ENCODE peak calls at places on chromosomes 13 and 19, in five cellular contexts. R, M, S, F and Y are unnamed samples.
A peak's percentile ranks its signal among the peaks of the same experiment; 100 is the strongest.

GRCh38 chr19:17796013-17796837 is 1.3 kb downstream of the B3GNT3 start:
- DNase-seq in M (peak; percentile 41), F (no peak), R (peak; percentile 77), S (peak; percentile 24), Y (no peak)

GRCh38 chr13:67662997-67663396 is 432.9 kb upstream of the PCDH9 start:
- DNase-seq in M (no peak), F (no peak), S (no peak), R (no peak), Y (no peak)

GRCh38 chr13:112346173-112346898 is 29.8 kb upstream of the SPACA7 start:
- DNase-seq in R (no peak), S (no peak), M (no peak), F (no peak), Y (no peak)

GRCh38 chr19:15471639-15472101 is 7.3 kb upstream of the RASAL3 start:
- DNase-seq in R (no peak), M (no peak), S (no peak), F (no peak), Y (no peak)

GRCh38 chr13:113126265-113127150 is 3.9 kb downstream of the F10 start:
- DNase-seq in S (no peak), R (no peak), F (no peak), M (no peak), Y (no peak)

GRCh38 chr13:112071902-112072530 is 5.1 kb downstream of the SOX1 start:
- DNase-seq in S (no peak), F (no peak), M (no peak), R (no peak), Y (no peak)

GRCh38 chr13:76723551-76724232 is 162.5 kb downstream of the KCTD12 start:
- DNase-seq in R (no peak), S (peak; percentile 17), M (peak; percentile 22), F (peak; percentile 48), Y (peak; percentile 37)

GRCh38 chr13:19586904-19587634 is 25.7 kb upstream of the TPTE2 start:
- DNase-seq in R (peak; percentile 31), M (peak; percentile 28), S (no peak), F (no peak), Y (no peak)

GRCh38 chr19:30666301-30666803 is 294.2 kb downstream of the ZNF536 start:
- DNase-seq in R (peak; percentile 47), M (peak; percentile 58), S (peak; percentile 16), F (no peak), Y (no peak)

GRCh38 chr19:1163283-1163933 is 10.7 kb downstream of the SBNO2 start:
- DNase-seq in R (no peak), M (peak; percentile 35), F (no peak), S (no peak), Y (no peak)

GRCh38 chr19:53945441-53945840 is 17.3 kb upstream of the CACNG8 start:
- DNase-seq in F (no peak), M (no peak), S (peak; percentile 5), R (no peak), Y (no peak)

DNA sequence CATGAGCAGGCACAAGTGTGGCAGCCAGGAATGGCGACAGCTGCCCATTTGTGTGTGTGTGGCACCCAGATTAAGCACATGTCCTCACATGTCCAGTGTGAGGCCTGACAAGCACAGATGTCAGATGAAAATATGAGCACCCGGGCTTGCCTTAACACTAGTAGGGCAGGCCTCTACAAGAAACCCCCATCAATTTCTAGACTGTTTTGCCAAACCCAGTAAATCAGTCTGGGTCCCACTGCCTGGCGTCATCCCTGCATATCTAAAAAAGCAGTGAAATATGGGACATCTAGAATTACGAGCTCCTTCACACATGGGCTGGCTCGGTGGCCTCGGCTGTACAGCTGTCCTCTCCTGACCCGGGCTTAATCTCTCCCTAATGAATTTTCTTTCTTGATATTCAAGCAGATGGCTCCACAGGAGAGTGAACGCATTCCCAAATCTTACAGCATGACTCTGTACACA is 432.7 kb downstream of the FOXO1 start:
- DNase-seq in F (no peak), R (no peak), S (peak; percentile 75), M (no peak), Y (no peak)
- TF ChIP-seq CTCF in F (no peak), R (no peak), S (no peak), M (no peak), Y (no peak)

GRCh38 chr19:11378319-11379189 is 4.1 kb downstream of the SWSAP1 start:
- DNase-seq in R (peak; percentile 62), S (peak; percentile 80), M (peak; percentile 50), F (no peak), Y (no peak)
- TF ChIP-seq CTCF in R (peak; percentile 15), S (peak; percentile 35), M (peak; percentile 41), F (peak; percentile 46), Y (peak; percentile 63)

GRCh38 chr13:25406377-25406776 is 34.6 kb downstream of the ATP8A2 start:
- DNase-seq in S (peak; percentile 8), M (no peak), R (no peak), F (no peak), Y (no peak)
- TF ChIP-seq CTCF in S (peak; percentile 44), M (peak; percentile 11), R (no peak), F (no peak), Y (peak; percentile 20)

GRCh38 chr13:89577301-89577700 is 1770.2 kb upstream of the MIR17HG start:
- DNase-seq in F (no peak), M (no peak), R (no peak), S (no peak), Y (no peak)
- TF ChIP-seq CTCF in F (no peak), M (no peak), R (no peak), S (no peak), Y (no peak)

GRCh38 chr19:45779231-45780145 is 2.8 kb downstream of the DMPK start:
- DNase-seq in F (no peak), R (peak; percentile 98), M (peak; percentile 88), S (peak; percentile 73), Y (no peak)
- TF ChIP-seq CTCF in F (no peak), R (peak; percentile 86), M (peak; percentile 60), S (peak; percentile 78), Y (peak; percentile 86)

DNA sequence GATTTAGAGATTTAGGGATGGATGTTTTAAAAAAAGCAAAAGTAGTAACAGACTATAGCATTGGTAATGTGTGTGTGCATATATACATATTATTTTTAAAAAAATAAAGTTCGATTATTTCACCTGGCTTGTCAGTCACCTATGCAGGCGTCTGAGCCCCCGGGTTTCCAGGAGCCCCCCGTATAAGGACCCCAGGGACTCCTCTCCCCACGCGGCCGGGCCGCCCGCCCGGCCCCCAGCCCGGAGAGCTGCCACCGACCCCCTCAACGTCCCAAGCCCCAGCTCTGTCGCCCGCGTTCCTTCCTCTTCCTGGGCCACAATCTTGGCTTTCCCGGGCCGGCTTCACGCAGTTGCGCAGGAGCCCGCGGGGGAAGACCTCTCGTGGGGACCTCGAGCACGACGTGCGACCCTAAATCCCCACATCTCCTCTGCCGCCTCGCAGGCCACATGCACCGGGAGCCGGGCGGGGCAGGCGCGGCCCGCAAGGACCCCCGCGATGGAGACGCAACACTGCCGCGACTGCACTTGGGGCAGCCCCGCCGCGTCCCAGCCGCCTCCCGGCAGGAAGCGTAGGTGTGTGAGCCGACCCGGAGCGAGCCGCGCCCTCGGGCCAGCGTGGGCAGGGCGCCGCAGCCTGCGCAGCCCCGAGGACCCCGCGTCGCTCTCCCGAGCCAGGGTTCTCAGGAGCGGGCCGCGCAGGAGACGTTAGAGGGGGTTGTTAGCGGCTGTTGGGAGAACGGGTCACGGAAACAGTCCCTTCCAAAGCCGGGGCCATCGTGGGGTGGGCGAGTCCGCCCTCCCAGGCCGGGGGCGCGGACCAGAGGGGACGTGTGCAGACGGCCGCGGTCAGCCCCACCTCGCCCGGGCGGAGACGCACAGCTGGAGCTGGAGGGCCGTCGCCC is 840 bp upstream of the CCNA1 start:
- DNase-seq in S (peak; percentile 33), R (no peak), M (no peak), F (no peak), Y (no peak)
- TF ChIP-seq CTCF in S (no peak), R (no peak), M (no peak), F (no peak), Y (no peak)

GRCh38 chr19:56710437-56710836 is 38.9 kb upstream of the ZNF835 start:
- DNase-seq in S (no peak), F (no peak), M (no peak), R (no peak), Y (no peak)
- TF ChIP-seq CTCF in S (no peak), F (no peak), M (no peak), R (no peak), Y (no peak)

GRCh38 chr19:49451430-49452181 is at the start of gene PIH1D1:
- DNase-seq in R (peak; percentile 98), S (peak; percentile 99), M (peak; percentile 92), F (peak; percentile 97), Y (peak; percentile 97)
- TF ChIP-seq CTCF in R (no peak), S (no peak), M (no peak), F (peak; percentile 25), Y (peak; percentile 7)